ENCODE peak calls at places on chromosome 7, in six cellular contexts. One of them, this sample, is unnamed.

GRCh38 chr7:64887756-64888508 is 15.1 kb upstream of the ZNF273 start:
- DNase-seq in COR-L47: no peak
- DNase-seq in CD8-positive, alpha-beta memory T cell: peak; percentile 39
- DNase-seq in HuH-7.5: peak; percentile 73
- DNase-seq in CD4-positive, alpha-beta T cell: peak; percentile 39
- DNase-seq in left kidney: peak; percentile 77
- DNase-seq in this sample: peak; percentile 78

GRCh38 chr7:98641646-98642489 is 24.8 kb downstream of the NPTX2 start:
- DNase-seq in COR-L47: no peak
- DNase-seq in CD8-positive, alpha-beta memory T cell: no peak
- DNase-seq in HuH-7.5: no peak
- DNase-seq in CD4-positive, alpha-beta T cell: no peak
- DNase-seq in left kidney: peak; percentile 83
- DNase-seq in this sample: no peak

GRCh38 chr7:5824297-5824610 is 42.8 kb upstream of the RNF216 start:
- DNase-seq in COR-L47: no peak
- DNase-seq in CD8-positive, alpha-beta memory T cell: peak; percentile 71
- DNase-seq in HuH-7.5: no peak
- DNase-seq in CD4-positive, alpha-beta T cell: peak; percentile 73
- DNase-seq in left kidney: no peak
- DNase-seq in this sample: peak; percentile 59

GRCh38 chr7:11831727-11832495 is at the start of gene THSD7A:
- DNase-seq in COR-L47: peak; percentile 65
- DNase-seq in CD8-positive, alpha-beta memory T cell: no peak
- DNase-seq in HuH-7.5: peak; percentile 52
- DNase-seq in CD4-positive, alpha-beta T cell: no peak
- DNase-seq in left kidney: peak; percentile 87
- DNase-seq in this sample: peak; percentile 7

GRCh38 chr7:55277916-55278315 is 87.2 kb upstream of the LANCL2 start:
- DNase-seq in COR-L47: no peak
- DNase-seq in CD8-positive, alpha-beta memory T cell: no peak
- DNase-seq in HuH-7.5: no peak
- DNase-seq in CD4-positive, alpha-beta T cell: no peak
- DNase-seq in left kidney: no peak
- DNase-seq in this sample: no peak

GRCh38 chr7:78037603-78038002 is 239.0 kb downstream of the PHTF2 start:
- DNase-seq in COR-L47: no peak
- DNase-seq in CD8-positive, alpha-beta memory T cell: no peak
- DNase-seq in HuH-7.5: no peak
- DNase-seq in CD4-positive, alpha-beta T cell: no peak
- DNase-seq in left kidney: no peak
- DNase-seq in this sample: no peak

GRCh38 chr7:156747718-156748117 is 107.1 kb downstream of the RNF32 start:
- DNase-seq in COR-L47: no peak
- DNase-seq in CD8-positive, alpha-beta memory T cell: no peak
- DNase-seq in HuH-7.5: peak; percentile 14
- DNase-seq in CD4-positive, alpha-beta T cell: no peak
- DNase-seq in left kidney: no peak
- DNase-seq in this sample: no peak

GRCh38 chr7:88310950-88311674 is 4.4 kb upstream of the STEAP4 start:
- DNase-seq in COR-L47: no peak
- DNase-seq in CD8-positive, alpha-beta memory T cell: no peak
- DNase-seq in HuH-7.5: no peak
- DNase-seq in CD4-positive, alpha-beta T cell: no peak
- DNase-seq in left kidney: no peak
- DNase-seq in this sample: no peak

GRCh38 chr7:102875700-102876192 is 37.1 kb upstream of the LRRC17 start:
- DNase-seq in COR-L47: no peak
- DNase-seq in CD8-positive, alpha-beta memory T cell: no peak
- DNase-seq in HuH-7.5: no peak
- DNase-seq in CD4-positive, alpha-beta T cell: no peak
- DNase-seq in left kidney: no peak
- DNase-seq in this sample: no peak

GRCh38 chr7:40843338-40844026 is 708.7 kb downstream of the SUGCT start:
- DNase-seq in COR-L47: no peak
- DNase-seq in CD8-positive, alpha-beta memory T cell: no peak
- DNase-seq in HuH-7.5: no peak
- DNase-seq in CD4-positive, alpha-beta T cell: no peak
- DNase-seq in left kidney: no peak
- DNase-seq in this sample: no peak

GRCh38 chr7:69105092-69105491 is 493.2 kb upstream of the AUTS2 start:
- DNase-seq in COR-L47: no peak
- DNase-seq in CD8-positive, alpha-beta memory T cell: no peak
- DNase-seq in HuH-7.5: no peak
- DNase-seq in CD4-positive, alpha-beta T cell: no peak
- DNase-seq in left kidney: no peak
- DNase-seq in this sample: no peak

GRCh38 chr7:132687981-132688383 is 111.7 kb upstream of the PLXNA4 start:
- DNase-seq in COR-L47: no peak
- DNase-seq in CD8-positive, alpha-beta memory T cell: no peak
- DNase-seq in HuH-7.5: no peak
- DNase-seq in CD4-positive, alpha-beta T cell: no peak
- DNase-seq in left kidney: no peak
- DNase-seq in this sample: no peak

GRCh38 chr7:103637080-103637479 is 191.1 kb upstream of the SLC26A5 start:
- DNase-seq in COR-L47: no peak
- DNase-seq in CD8-positive, alpha-beta memory T cell: no peak
- DNase-seq in HuH-7.5: no peak
- DNase-seq in CD4-positive, alpha-beta T cell: no peak
- DNase-seq in left kidney: no peak
- DNase-seq in this sample: no peak

GRCh38 chr7:1234049-1234691 is 1.5 kb downstream of the UNCX start:
- DNase-seq in COR-L47: no peak
- DNase-seq in CD8-positive, alpha-beta memory T cell: no peak
- DNase-seq in HuH-7.5: no peak
- DNase-seq in CD4-positive, alpha-beta T cell: no peak
- DNase-seq in left kidney: peak; percentile 61
- DNase-seq in this sample: no peak

GRCh38 chr7:134587736-134588135 is 38.8 kb downstream of the AKR1B15 start:
- DNase-seq in COR-L47: peak; percentile 2
- DNase-seq in CD8-positive, alpha-beta memory T cell: no peak
- DNase-seq in HuH-7.5: no peak
- DNase-seq in CD4-positive, alpha-beta T cell: no peak
- DNase-seq in left kidney: no peak
- DNase-seq in this sample: no peak

GRCh38 chr7:134632937-134633540 is 13.6 kb upstream of the BPGM start:
- DNase-seq in COR-L47: no peak
- DNase-seq in CD8-positive, alpha-beta memory T cell: peak; percentile 55
- DNase-seq in HuH-7.5: peak; percentile 8
- DNase-seq in CD4-positive, alpha-beta T cell: no peak
- DNase-seq in left kidney: peak; percentile 72
- DNase-seq in this sample: peak; percentile 44

GRCh38 chr7:106518986-106519385 is 142.0 kb downstream of the CCDC71L start:
- DNase-seq in COR-L47: no peak
- DNase-seq in CD8-positive, alpha-beta memory T cell: no peak
- DNase-seq in HuH-7.5: no peak
- DNase-seq in CD4-positive, alpha-beta T cell: no peak
- DNase-seq in left kidney: no peak
- DNase-seq in this sample: no peak

GRCh38 chr7:38716397-38716796 is 85.2 kb upstream of the AMPH start:
- DNase-seq in COR-L47: no peak
- DNase-seq in CD8-positive, alpha-beta memory T cell: no peak
- DNase-seq in HuH-7.5: no peak
- DNase-seq in CD4-positive, alpha-beta T cell: no peak
- DNase-seq in left kidney: no peak
- DNase-seq in this sample: no peak

GRCh38 chr7:92778972-92779371 is 57.4 kb downstream of the CDK6 start:
- DNase-seq in COR-L47: no peak
- DNase-seq in CD8-positive, alpha-beta memory T cell: no peak
- DNase-seq in HuH-7.5: no peak
- DNase-seq in CD4-positive, alpha-beta T cell: no peak
- DNase-seq in left kidney: no peak
- DNase-seq in this sample: no peak

GRCh38 chr7:150804802-150805201 is 4.2 kb downstream of the TMEM176A start:
- DNase-seq in COR-L47: no peak
- DNase-seq in CD8-positive, alpha-beta memory T cell: no peak
- DNase-seq in HuH-7.5: no peak
- DNase-seq in CD4-positive, alpha-beta T cell: no peak
- DNase-seq in left kidney: no peak
- DNase-seq in this sample: no peak

GRCh38 chr7:146554568-146554967 is 438.0 kb downstream of the CNTNAP2 start:
- DNase-seq in COR-L47: no peak
- DNase-seq in CD8-positive, alpha-beta memory T cell: no peak
- DNase-seq in HuH-7.5: no peak
- DNase-seq in CD4-positive, alpha-beta T cell: no peak
- DNase-seq in left kidney: no peak
- DNase-seq in this sample: no peak

This sample was measured in naive thymus-derived CD8-positive, alpha-beta T cell.